ENCODE peak calls at places on chromosomes 5 and 9, in seven cellular contexts. Q is H54, D is neural crest cell, C is H9, S is islet precursor cell, P is germinal center, K is NCI-H774. G is an unnamed sample.

GRCh38 chr9:42388846-42389245 is 205.4 kb downstream of the SPATA31A6 start:
- DNase-seq in Q (no peak), D (no peak), C (no peak), S (no peak), P (no peak), K (no peak), G (no peak)

GRCh38 chr9:78234810-78235209 is 1.1 kb upstream of the CEP78 start:
- DNase-seq in Q (no peak), D (no peak), C (no peak), S (no peak), P (no peak), K (no peak), G (no peak)

GRCh38 chr5:129511291-129511690 is 51.2 kb downstream of the ADAMTS19 start:
- DNase-seq in Q (no peak), D (no peak), C (no peak), S (no peak), P (no peak), K (no peak), G (no peak)

GRCh38 chr5:155150012-155150411 is 136.5 kb downstream of the KIF4B start:
- DNase-seq in Q (no peak), D (no peak), C (no peak), S (no peak), P (no peak), K (no peak), G (no peak)

GRCh38 chr5:39476466-39477215 is 51.9 kb upstream of the DAB2 start:
- DNase-seq in Q (no peak), D (no peak), C (no peak), S (no peak), P (no peak), K (no peak), G (peak)

GRCh38 chr5:92144824-92145223 is 761.7 kb upstream of the ARRDC3 start:
- DNase-seq in Q (no peak), D (no peak), C (no peak), S (no peak), P (no peak), K (no peak), G (no peak)

GRCh38 chr9:129221979-129222635 is 44.0 kb upstream of the IER5L start:
- DNase-seq in Q (no peak), D (no peak), C (peak), S (no peak), P (no peak), K (no peak), G (no peak)

GRCh38 chr5:176697267-176697928 is 50.1 kb downstream of the TSPAN17 start:
- DNase-seq in Q (no peak), D (no peak), C (peak), S (no peak), P (no peak), K (no peak), G (no peak)

GRCh38 chr5:151384106-151384505 is 36.7 kb upstream of the SLC36A2 start:
- DNase-seq in Q (no peak), D (no peak), C (no peak), S (no peak), P (no peak), K (no peak), G (no peak)

GRCh38 chr5:64742411-64742810 is 26.1 kb downstream of the SREK1IP1 start:
- DNase-seq in Q (no peak), D (no peak), C (no peak), S (no peak), P (no peak), K (no peak), G (no peak)

GRCh38 chr9:34454571-34455065 is 3.8 kb downstream of the FAM219A start:
- DNase-seq in Q (peak), D (no peak), C (no peak), S (no peak), P (no peak), K (no peak), G (peak)

GRCh38 chr9:137972988-137973470 is 95.4 kb downstream of the CACNA1B start:
- DNase-seq in Q (no peak), D (no peak), C (no peak), S (peak), P (no peak), K (no peak), G (no peak)

GRCh38 chr9:131839281-131840084 is 99.6 kb upstream of the RAPGEF1 start:
- DNase-seq in Q (peak), D (no peak), C (no peak), S (no peak), P (no peak), K (no peak), G (peak)

GRCh38 chr5:51997908-51998307 is 614.7 kb downstream of the ISL1 start:
- DNase-seq in Q (no peak), D (no peak), C (no peak), S (no peak), P (no peak), K (no peak), G (no peak)

GRCh38 chr9:98249774-98250173 is 5.7 kb downstream of the TBC1D2 start:
- DNase-seq in Q (no peak), D (no peak), C (no peak), S (no peak), P (no peak), K (no peak), G (no peak)

GRCh38 chr9:109787735-109788134 is 7.7 kb downstream of the PALM2AKAP2 start:
- DNase-seq in Q (no peak), D (no peak), C (no peak), S (no peak), P (no peak), K (no peak), G (no peak)

GRCh38 chr9:127566351-127567001 is 45.6 kb upstream of the STXBP1 start:
- DNase-seq in Q (no peak), D (no peak), C (no peak), S (peak), P (no peak), K (no peak), G (no peak)

GRCh38 chr9:125440411-125440810 is 178.8 kb downstream of the GAPVD1 start:
- DNase-seq in Q (no peak), D (no peak), C (no peak), S (peak), P (no peak), K (no peak), G (no peak)

GRCh38 chr5:42547146-42547545 is 123.9 kb downstream of the GHR start:
- DNase-seq in Q (no peak), D (no peak), C (no peak), S (no peak), P (no peak), K (no peak), G (peak)

GRCh38 chr9:4174781-4175180 is 125.1 kb downstream of the GLIS3 start:
- DNase-seq in Q (no peak), D (no peak), C (no peak), S (no peak), P (no peak), K (no peak), G (no peak)

GRCh38 chr9:130183133-130183762 is 11.0 kb downstream of the NCS1 start:
- DNase-seq in Q (peak), D (no peak), C (no peak), S (peak), P (no peak), K (no peak), G (peak)

GRCh38 chr9:109117856-109118801 is 1.6 kb downstream of the TMEM245 start:
- DNase-seq in Q (peak), D (no peak), C (no peak), S (peak), P (peak), K (no peak), G (peak)

GRCh38 chr9:36991516-36992134 is 42.4 kb downstream of the PAX5 start:
- DNase-seq in Q (no peak), D (peak), C (peak), S (no peak), P (peak), K (peak), G (no peak)

GRCh38 chr9:128972956-128973355 is 25.5 kb downstream of the NUP188 start:
- DNase-seq in Q (peak), D (no peak), C (no peak), S (no peak), P (no peak), K (no peak), G (peak)

GRCh38 chr5:153513171-153513570 is 22.7 kb downstream of the GRIA1 start:
- DNase-seq in Q (no peak), D (no peak), C (no peak), S (no peak), P (no peak), K (no peak), G (no peak)

GRCh38 chr9:34987160-34988040 is 2.1 kb upstream of the DNAJB5 start:
- DNase-seq in Q (no peak), D (no peak), C (no peak), S (peak), P (no peak), K (peak), G (no peak)

GRCh38 chr9:21287280-21287679 is 17.8 kb downstream of the IFNA5 start:
- DNase-seq in Q (no peak), D (no peak), C (no peak), S (no peak), P (no peak), K (no peak), G (no peak)

GRCh38 chr5:150660108-150660831 is 781 bp upstream of the MYOZ3 start:
- DNase-seq in Q (no peak), D (no peak), C (peak), S (peak), P (no peak), K (no peak), G (no peak)

GRCh38 chr9:115030006-115030405 is 88.0 kb downstream of the TNC start:
- DNase-seq in Q (no peak), D (no peak), C (no peak), S (no peak), P (no peak), K (no peak), G (no peak)

GRCh38 chr9:94173632-94174031 is 85.5 kb upstream of the ZNF169 start:
- DNase-seq in Q (no peak), D (no peak), C (no peak), S (no peak), P (no peak), K (no peak), G (no peak)

GRCh38 chr5:120873083-120873482 is 409.0 kb downstream of the PRR16 start:
- DNase-seq in Q (no peak), D (no peak), C (no peak), S (no peak), P (no peak), K (no peak), G (peak)

GRCh38 chr9:76433406-76433805 is 25.6 kb upstream of the GCNT1 start:
- DNase-seq in Q (no peak), D (no peak), C (peak), S (no peak), P (no peak), K (no peak), G (no peak)

GRCh38 chr5:150409638-150410523 is 2.8 kb downstream of the CD74 start:
- DNase-seq in Q (peak), D (peak), C (peak), S (peak), P (no peak), K (peak), G (peak)

GRCh38 chr5:127870914-127871313 is 167.7 kb downstream of the CCDC192 start:
- DNase-seq in Q (no peak), D (no peak), C (no peak), S (no peak), P (no peak), K (no peak), G (peak)

GRCh38 chr5:173245319-173246134 is 10.5 kb upstream of the NKX2-5 start:
- DNase-seq in Q (no peak), D (no peak), C (peak), S (peak), P (no peak), K (no peak), G (no peak)

GRCh38 chr5:130164966-130165365 is 260.7 kb downstream of the CHSY3 start:
- DNase-seq in Q (no peak), D (no peak), C (no peak), S (no peak), P (no peak), K (no peak), G (peak)

GRCh38 chr5:64818245-64818644 is 49.5 kb downstream of the CWC27 start:
- DNase-seq in Q (no peak), D (no peak), C (no peak), S (no peak), P (no peak), K (no peak), G (no peak)

GRCh38 chr5:132205385-132206125 is 22.1 kb downstream of the P4HA2 start:
- DNase-seq in Q (no peak), D (no peak), C (no peak), S (peak), P (no peak), K (no peak), G (no peak)

GRCh38 chr9:761155-761792 is 80.2 kb upstream of the DMRT1 start:
- DNase-seq in Q (no peak), D (no peak), C (no peak), S (no peak), P (no peak), K (no peak), G (peak)

G was measured in stromal cell of bone marrow.